ENCODE peak calls at places on chromosomes 12 and 14, in five cellular contexts. S, X, W, D and C are unnamed samples.

GRCh38 chr12:56530390-56531055 is 8.9 kb downstream of the RBMS2 start:
- DNase-seq in W (no peak), D (no peak), S (no peak), X (no peak), C (no peak)

GRCh38 chr12:93127107-93127560 is 198.0 kb upstream of the EEA1 start:
- DNase-seq in D (no peak), X (no peak), S (no peak), W (no peak), C (no peak)

GRCh38 chr12:22101749-22102243 is 55.8 kb downstream of the CMAS start:
- DNase-seq in D (no peak), W (no peak), X (peak), S (no peak), C (no peak)

GRCh38 chr12:76085159-76085868 is 829 bp upstream of the NAP1L1 start:
- DNase-seq in W (no peak), X (no peak), S (no peak), D (no peak), C (no peak)

GRCh38 chr12:32115404-32116104 is 8.9 kb downstream of the BICD1 start:
- DNase-seq in D (no peak), X (peak), W (no peak), S (peak), C (peak)

GRCh38 chr14:24094839-24095195 is 706 bp downstream of the PCK2 start:
- DNase-seq in D (no peak), X (no peak), W (no peak), S (peak), C (peak)

GRCh38 chr14:54653764-54654469 is 87.0 kb downstream of the SAMD4A start:
- DNase-seq in W (no peak), X (no peak), D (no peak), S (no peak), C (no peak)

GRCh38 chr14:104382361-104383087 is 197.0 kb upstream of the C14orf180 start:
- DNase-seq in X (no peak), W (no peak), S (peak), D (no peak), C (peak)

GRCh38 chr14:71230897-71231296 is 323.6 kb downstream of the PCNX1 start:
- DNase-seq in W (no peak), X (no peak), D (no peak), S (no peak), C (no peak)

GRCh38 chr12:111149299-111149698 is 219.6 kb downstream of the PHETA1 start:
- DNase-seq in W (no peak), S (no peak), D (no peak), X (no peak), C (no peak)

GRCh38 chr14:32400480-32400879 is 71.4 kb downstream of the AKAP6 start:
- DNase-seq in W (no peak), S (no peak), D (no peak), X (no peak), C (no peak)

GRCh38 chr12:6613015-6613775 is 6.0 kb upstream of the CHD4 start:
- DNase-seq in S (peak), W (no peak), D (no peak), X (peak), C (peak)

GRCh38 chr14:71488703-71489141 is 443.5 kb upstream of the RGS6 start:
- DNase-seq in S (no peak), W (no peak), X (no peak), D (no peak), C (no peak)

GRCh38 chr12:71556881-71557280 is 106.8 kb downstream of the ZFC3H1 start:
- DNase-seq in X (no peak), W (no peak), D (no peak), S (no peak), C (no peak)

GRCh38 chr12:119594772-119595445 is 1.3 kb downstream of the TMEM233 start:
- DNase-seq in X (no peak), D (no peak), W (no peak), S (peak), C (peak)

GRCh38 chr14:79878785-79879184 is 332.5 kb downstream of the DIO2 start:
- DNase-seq in X (no peak), D (no peak), S (no peak), W (no peak), C (no peak)

GRCh38 chr14:49959822-49960408 is 67.0 kb downstream of the ARF6 start:
- DNase-seq in D (no peak), S (no peak), W (no peak), X (no peak), C (no peak)

GRCh38 chr12:111349101-111349747 is 19.7 kb downstream of the PHETA1 start:
- DNase-seq in X (no peak), S (no peak), W (no peak), D (no peak), C (no peak)

GRCh38 chr12:79901506-79901905 is 33.4 kb downstream of the PPP1R12A start:
- DNase-seq in D (no peak), S (no peak), W (no peak), X (no peak), C (no peak)

GRCh38 chr12:8628731-8629130 is 16.1 kb upstream of the AICDA start:
- DNase-seq in X (no peak), S (no peak), D (no peak), W (no peak), C (no peak)
- H3K27ac ChIP-seq in X (no peak), S (peak), D (no peak), W (no peak), C (no peak)

DNA sequence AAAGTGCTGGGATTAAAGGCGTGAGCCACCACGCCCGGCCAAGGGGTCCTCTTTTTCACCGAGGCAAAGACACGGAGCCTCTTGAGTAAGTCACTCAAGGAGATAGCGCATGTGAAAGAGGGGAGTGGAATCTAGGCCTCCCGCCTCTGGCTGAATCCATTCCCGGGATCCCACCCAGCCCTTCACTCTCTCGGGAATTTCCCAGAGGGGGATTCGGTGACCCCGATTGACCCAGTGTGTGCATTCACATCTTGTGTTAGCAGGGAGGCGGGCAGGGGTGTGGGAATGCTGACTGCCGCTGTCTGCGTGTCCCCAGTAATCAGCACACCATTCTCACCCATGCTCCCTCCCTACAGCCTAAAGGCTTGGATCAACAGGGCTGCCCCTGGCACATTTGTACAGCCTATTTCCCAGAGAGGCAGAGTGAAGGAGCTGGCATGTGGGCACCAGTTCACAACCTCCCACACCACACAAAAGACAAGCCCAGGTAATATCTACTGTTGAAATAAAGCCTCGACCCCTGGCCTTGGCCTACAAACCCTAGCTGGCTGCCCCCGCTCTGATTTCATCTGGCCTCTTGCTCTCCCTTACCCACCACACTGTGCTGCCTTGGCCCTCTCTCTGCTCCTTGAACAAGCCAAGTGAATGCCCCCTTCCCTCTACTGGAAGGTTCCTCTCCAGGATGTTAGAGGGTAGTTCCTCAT is 1.3 kb upstream of the LTBP2 start:
- DNase-seq in X (no peak), W (no peak), D (no peak), S (no peak), C (no peak)
- H3K27ac ChIP-seq in X (no peak), W (no peak), D (no peak), S (peak), C (no peak)

GRCh38 chr14:99969673-99970322 is 95.4 kb upstream of the EVL start:
- DNase-seq in W (no peak), S (no peak), X (no peak), D (no peak), C (no peak)

GRCh38 chr14:99972748-99973466 is 92.3 kb upstream of the EVL start:
- DNase-seq in D (no peak), S (no peak), X (no peak), W (no peak), C (no peak)

GRCh38 chr14:99975190-99975589 is 90.0 kb upstream of the EVL start:
- DNase-seq in D (no peak), X (no peak), S (no peak), W (no peak), C (no peak)

GRCh38 chr14:99971087-99971928 is 93.9 kb upstream of the EVL start:
- DNase-seq in W (peak), D (peak), S (peak), X (peak), C (peak)

DNA sequence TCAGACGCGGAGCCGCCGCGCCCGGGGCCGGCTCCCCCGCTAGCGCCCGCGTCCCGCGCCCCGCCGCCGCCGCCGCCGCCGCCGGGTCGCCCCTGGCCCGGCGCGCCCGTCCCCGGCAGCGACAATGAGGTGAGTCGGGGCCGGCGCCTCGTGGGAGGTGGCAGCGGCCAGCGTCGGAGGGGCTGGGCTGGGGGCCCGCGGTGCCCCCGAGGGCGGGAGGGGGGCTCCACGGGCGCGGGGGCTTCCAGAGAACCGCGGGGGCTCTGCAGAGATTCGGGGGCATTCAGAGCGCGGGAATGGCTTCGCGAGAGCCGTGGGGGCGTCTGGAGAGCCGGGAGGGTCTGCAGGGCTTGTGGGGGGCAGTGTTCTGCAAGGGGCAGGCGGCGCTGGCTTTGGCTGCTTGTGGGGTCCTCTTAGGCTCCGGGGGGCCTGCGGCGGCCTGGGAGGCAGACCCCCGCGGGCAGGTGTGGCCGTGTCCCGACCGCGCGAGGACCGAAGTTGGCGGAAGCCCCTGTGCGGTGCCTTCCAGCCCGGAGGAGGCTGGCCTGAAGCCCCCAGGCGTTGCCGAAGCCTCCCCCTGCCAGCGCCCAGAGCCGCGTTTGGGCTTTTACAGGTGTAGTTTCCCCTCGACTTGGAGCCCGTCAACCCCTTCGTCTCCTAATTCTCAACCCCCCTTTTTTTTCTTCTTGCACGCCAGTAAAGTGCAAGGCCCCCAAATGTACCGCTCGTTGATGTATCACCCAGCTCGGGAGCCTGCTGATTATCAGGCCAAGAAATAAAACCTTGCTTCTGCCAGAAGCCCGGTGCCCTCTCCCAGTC is 93.1 kb upstream of the EVL start:
- DNase-seq in X (no peak), D (no peak), S (no peak), W (peak), C (peak)
- H3K27ac ChIP-seq in X (peak), D (no peak), S (no peak), W (peak), C (peak)

DNA sequence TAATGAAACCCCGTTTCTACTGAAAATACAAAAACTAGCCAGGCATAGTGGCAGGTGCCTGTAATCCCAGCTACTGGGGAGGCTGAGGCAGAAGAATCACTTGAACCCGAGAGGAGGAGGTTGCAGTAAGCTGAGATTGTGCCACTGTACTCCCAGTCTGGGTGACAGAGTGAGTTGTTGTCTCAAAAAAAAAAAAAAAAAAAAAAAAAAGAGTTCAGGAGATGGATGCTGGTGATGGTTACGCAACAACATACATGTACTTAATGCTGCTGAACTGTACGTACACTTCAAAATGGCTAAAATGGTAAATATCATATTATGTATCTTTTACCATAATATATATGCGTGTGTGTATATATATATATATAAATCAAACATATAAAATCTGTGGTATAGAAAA is 29.0 kb downstream of the ACTN1 start:
- DNase-seq in D (no peak), S (no peak), X (no peak), W (no peak), C (no peak)
- H3K27ac ChIP-seq in D (no peak), S (peak), X (no peak), W (no peak), C (no peak)